ENCODE peak calls at places on chromosomes 13 and 19, in six cellular contexts. A is stimulated activated CD4-positive, alpha-beta T cell treated with anti-CD3 and anti-CD28 coated beads, TNF-alpha, amount 100 ng/mL, for 24 hours; V is IMR-90; U is NCI-H1092; M is heart left ventricle; R is stimulated activated CD8-positive, alpha-beta memory T cell treated with anti-CD3 and anti-CD28 coated beads, Interleukin-4, amount 100 ng/mL, for 48 hours. X is an unnamed sample.

GRCh38 chr13:113062691-113063090 is 42.9 kb upstream of the F7 start:
- DNase-seq in V (no peak), M (no peak), U (no peak), R (no peak), A (no peak), X (no peak)

GRCh38 chr13:48586591-48587103 is 53.8 kb upstream of the RCBTB2 start:
- DNase-seq in A (no peak), M (peak), U (no peak), R (no peak), V (peak), X (peak)

GRCh38 chr19:5681446-5682292 is 842 bp downstream of the HSD11B1L start:
- DNase-seq in R (no peak), U (no peak), V (no peak), M (peak), A (no peak), X (no peak)

GRCh38 chr13:43478178-43478577 is 308.6 kb downstream of the ENOX1 start:
- DNase-seq in R (no peak), M (no peak), U (no peak), A (no peak), V (no peak), X (no peak)

GRCh38 chr13:45178349-45179142 is 22.3 kb downstream of the KCTD4 start:
- DNase-seq in M (peak), A (no peak), R (no peak), V (peak), U (no peak), X (no peak)

GRCh38 chr13:50511877-50512332 is 331.6 kb downstream of the DLEU7 start:
- DNase-seq in A (no peak), V (no peak), U (no peak), R (no peak), M (no peak), X (no peak)

GRCh38 chr19:51040151-51040550 is 5.3 kb upstream of the KLK12 start:
- DNase-seq in V (no peak), M (no peak), U (no peak), A (no peak), R (no peak), X (no peak)

GRCh38 chr13:78339927-78340326 is 263.4 kb downstream of the POU4F1 start:
- DNase-seq in A (no peak), U (no peak), R (no peak), M (no peak), V (no peak), X (no peak)

GRCh38 chr19:19445911-19446361 is 40.5 kb downstream of the GATAD2A start:
- DNase-seq in M (no peak), U (no peak), V (peak), R (no peak), A (no peak), X (no peak)

GRCh38 chr13:28611654-28612131 is 47.2 kb upstream of the POMP start:
- DNase-seq in A (no peak), U (no peak), V (peak), R (no peak), M (no peak), X (no peak)

GRCh38 chr19:43430142-43430710 is 15.5 kb downstream of the TEX101 start:
- DNase-seq in A (no peak), V (no peak), R (no peak), M (no peak), U (no peak), X (no peak)

GRCh38 chr19:49114630-49115363 is 627 bp downstream of the LIN7B start:
- DNase-seq in U (peak), R (peak), A (peak), M (peak), V (peak), X (peak)

GRCh38 chr13:65499251-65499650 is 1730.9 kb downstream of the PCDH9 start:
- DNase-seq in M (no peak), U (no peak), A (no peak), R (no peak), V (no peak), X (no peak)

GRCh38 chr19:1270168-1270853 is 1.2 kb downstream of the CIRBP start:
- DNase-seq in V (no peak), M (no peak), U (no peak), A (no peak), R (no peak), X (no peak)

GRCh38 chr13:44273991-44274810 is 99.4 kb upstream of the SERP2 start:
- DNase-seq in U (no peak), V (peak), R (peak), A (no peak), M (no peak), X (peak)

GRCh38 chr19:49155830-49156346 is 692 bp upstream of the HRC start:
- DNase-seq in R (no peak), U (no peak), M (peak), V (no peak), A (no peak), X (no peak)

GRCh38 chr13:20814224-20814910 is 40.6 kb upstream of the EEF1AKMT1 start:
- DNase-seq in M (peak), V (peak), A (no peak), U (peak), R (no peak), X (no peak)

GRCh38 chr13:28043224-28043623 is 54.7 kb upstream of the URAD start:
- DNase-seq in V (no peak), M (no peak), A (no peak), U (no peak), R (no peak), X (no peak)

GRCh38 chr13:113862766-113863510 is 938 bp downstream of the GAS6 start:
- DNase-seq in U (no peak), A (no peak), R (no peak), V (no peak), M (peak), X (no peak)

GRCh38 chr19:18939922-18940775 is 868 bp downstream of the HOMER3 start:
- DNase-seq in R (no peak), U (no peak), M (peak), A (no peak), V (peak), X (no peak)

GRCh38 chr13:37587236-37587635 is 11.3 kb downstream of the POSTN start:
- DNase-seq in A (no peak), U (no peak), R (no peak), M (no peak), V (no peak), X (no peak)

GRCh38 chr19:13959962-13960862 is 7.9 kb downstream of the DCAF15 start:
- DNase-seq in U (no peak), A (no peak), M (peak), V (no peak), R (peak), X (no peak)

GRCh38 chr13:21060063-21060826 is 1.1 kb downstream of the LATS2 start:
- DNase-seq in M (peak), V (peak), A (no peak), U (no peak), R (peak), X (no peak)

GRCh38 chr19:49924004-49924880 is 4.8 kb upstream of the ATF5 start:
- DNase-seq in V (no peak), U (peak), M (no peak), R (no peak), A (no peak), X (no peak)

GRCh38 chr19:27892500-27892899 is 1320.5 kb downstream of the UQCRFS1 start:
- DNase-seq in V (no peak), R (no peak), U (no peak), M (no peak), A (no peak), X (no peak)

GRCh38 chr13:93227280-93227905 is 786 bp downstream of the GPC6 start:
- DNase-seq in M (peak), U (peak), A (no peak), V (peak), R (no peak), X (no peak)

GRCh38 chr13:101202590-101202989 is 213.7 kb downstream of the NALCN start:
- DNase-seq in A (no peak), R (no peak), M (no peak), V (no peak), U (no peak), X (no peak)

GRCh38 chr19:35135389-35135909 is 590 bp upstream of the LGI4 start:
- DNase-seq in U (no peak), A (peak), V (peak), R (peak), M (peak), X (peak)

GRCh38 chr13:111964411-111965035 is 102.4 kb upstream of the SOX1 start:
- DNase-seq in M (no peak), A (no peak), R (no peak), U (no peak), V (no peak), X (no peak)

GRCh38 chr19:44021221-44021620 is 4.0 kb upstream of the ZNF222 start:
- DNase-seq in U (no peak), V (no peak), M (no peak), R (no peak), A (no peak), X (no peak)

GRCh38 chr19:53991224-53992113 is at the start of gene CACNG6:
- DNase-seq in M (no peak), A (no peak), U (no peak), V (no peak), R (no peak), X (no peak)

GRCh38 chr19:3986260-3987041 is 1.2 kb upstream of the EEF2 start:
- DNase-seq in M (no peak), A (no peak), R (peak), U (peak), V (peak), X (no peak)

GRCh38 chr19:54336893-54337857 is 1.8 kb downstream of the LILRA4 start:
- DNase-seq in M (no peak), A (no peak), R (no peak), U (no peak), V (no peak), X (no peak)

GRCh38 chr19:36041831-36042230 is 9.2 kb upstream of the CLIP3 start:
- DNase-seq in V (peak), R (no peak), U (no peak), A (no peak), M (no peak), X (no peak)

GRCh38 chr19:6735181-6735891 is 2.0 kb downstream of the GPR108 start:
- DNase-seq in V (no peak), U (no peak), R (no peak), A (no peak), M (no peak), X (no peak)

GRCh38 chr19:35236638-35237400 is 8.3 kb upstream of the FAM187B start:
- DNase-seq in U (no peak), M (no peak), V (no peak), A (no peak), R (peak), X (no peak)

GRCh38 chr19:18433039-18433691 is 4.8 kb downstream of the ISYNA1 start:
- DNase-seq in R (no peak), V (no peak), A (no peak), M (no peak), U (peak), X (no peak)

GRCh38 chr13:40983269-40983668 is 35.8 kb downstream of the ELF1 start:
- DNase-seq in M (no peak), V (no peak), A (no peak), U (no peak), R (no peak), X (no peak)

GRCh38 chr13:112902669-112903068 is 66.3 kb upstream of the MCF2L start:
- DNase-seq in U (no peak), A (no peak), M (no peak), R (no peak), V (no peak), X (no peak)

GRCh38 chr19:14809272-14810057 is 25.5 kb downstream of the OR7A5 start:
- DNase-seq in V (no peak), M (no peak), A (no peak), R (no peak), U (no peak), X (no peak)